ENCODE peak calls at places on chromosomes 1 and 21, in four cellular contexts. D is pancreas, W is right cardiac atrium, K is tibial artery. C is an unnamed sample.

GRCh38 chr1:5455056-5455455 is 537.2 kb downstream of the NPHP4 start:
- DNase-seq in W (no peak), D (no peak), K (no peak), C (no peak)

GRCh38 chr1:240492832-240493440 is 119.0 kb downstream of the GREM2 start:
- DNase-seq in W (no peak), K (no peak), D (peak), C (peak)

GRCh38 chr1:180921891-180922636 is 9.4 kb downstream of the KIAA1614 start:
- DNase-seq in K (no peak), W (no peak), D (no peak), C (no peak)

GRCh38 chr1:228350831-228351781 is 55.5 kb downstream of the TRIM11 start:
- DNase-seq in W (peak), D (peak), K (peak), C (no peak)

GRCh38 chr1:62722796-62723195 is 34.6 kb upstream of the DOCK7 start:
- DNase-seq in D (no peak), K (no peak), W (no peak), C (no peak)

GRCh38 chr1:31524196-31524967 is 51.9 kb upstream of the TINAGL1 start:
- DNase-seq in W (no peak), K (peak), D (no peak), C (no peak)

GRCh38 chr1:76006234-76006633 is 68.3 kb upstream of the ST6GALNAC3 start:
- DNase-seq in K (no peak), D (no peak), W (no peak), C (no peak)

GRCh38 chr1:218459878-218460277 is 114.7 kb downstream of the TGFB2 start:
- DNase-seq in D (no peak), W (no peak), K (peak), C (peak)

GRCh38 chr1:109265741-109266330 is 16.5 kb downstream of the CELSR2 start:
- DNase-seq in W (no peak), K (no peak), D (no peak), C (no peak)

GRCh38 chr1:198788561-198789064 is 149.8 kb downstream of the PTPRC start:
- DNase-seq in K (no peak), W (no peak), D (no peak), C (no peak)

GRCh38 chr1:8818325-8818775 is 910 bp upstream of the RERE start:
- DNase-seq in W (no peak), D (no peak), K (no peak), C (no peak)

GRCh38 chr1:245604979-245605378 is 450.2 kb downstream of the KIF26B start:
- DNase-seq in K (no peak), W (no peak), D (no peak), C (no peak)

GRCh38 chr1:33826711-33827110 is 37.2 kb upstream of the HMGB4 start:
- DNase-seq in W (no peak), K (no peak), D (no peak), C (no peak)

GRCh38 chr21:43188712-43189151 is 19.9 kb downstream of the CRYAA start:
- DNase-seq in K (peak), W (peak), D (no peak), C (peak)

GRCh38 chr1:2446394-2446793 is 29.7 kb upstream of the PLCH2 start:
- DNase-seq in K (no peak), W (no peak), D (no peak), C (no peak)

GRCh38 chr1:64476251-64476952 is 6.5 kb downstream of the CACHD1 start:
- DNase-seq in K (no peak), W (no peak), D (no peak), C (no peak)

GRCh38 chr1:35715568-35716002 is 3.1 kb downstream of the C1orf216 start:
- DNase-seq in D (peak), K (peak), W (peak), C (peak)

GRCh38 chr1:77341195-77341594 is 59.4 kb downstream of the AK5 start:
- DNase-seq in D (no peak), W (no peak), K (no peak), C (no peak)

GRCh38 chr1:198937231-198938031 is 298.6 kb downstream of the PTPRC start:
- DNase-seq in D (no peak), K (no peak), W (peak), C (no peak)

GRCh38 chr21:28177008-28177603 is 815.6 kb downstream of the LTN1 start:
- DNase-seq in W (no peak), D (no peak), K (no peak), C (no peak)

GRCh38 chr1:63721531-63722189 is 52.2 kb upstream of the ROR1 start:
- DNase-seq in W (no peak), D (no peak), K (no peak), C (peak)

GRCh38 chr1:24828183-24828886 is 83.1 kb downstream of the CLIC4 start:
- DNase-seq in K (no peak), D (no peak), W (no peak), C (no peak)

GRCh38 chr1:67947114-67947513 is 103.3 kb downstream of the DIRAS3 start:
- DNase-seq in K (no peak), D (no peak), W (peak), C (peak)

GRCh38 chr1:184624051-184624450 is 130.6 kb downstream of the EDEM3 start:
- DNase-seq in W (no peak), K (no peak), D (no peak), C (no peak)

GRCh38 chr1:111730706-111731105 is 8.5 kb downstream of the INKA2 start:
- DNase-seq in D (no peak), K (no peak), W (no peak), C (no peak)

GRCh38 chr1:214296860-214297699 is 16.1 kb downstream of the SMYD2 start:
- DNase-seq in D (no peak), W (no peak), K (no peak), C (no peak)

GRCh38 chr1:19260211-19261138 is 8.9 kb downstream of the MRTO4 start:
- DNase-seq in D (no peak), W (no peak), K (no peak), C (no peak)

GRCh38 chr1:218585565-218586184 is 240.5 kb downstream of the TGFB2 start:
- DNase-seq in D (peak), K (peak), W (peak), C (no peak)

DNA sequence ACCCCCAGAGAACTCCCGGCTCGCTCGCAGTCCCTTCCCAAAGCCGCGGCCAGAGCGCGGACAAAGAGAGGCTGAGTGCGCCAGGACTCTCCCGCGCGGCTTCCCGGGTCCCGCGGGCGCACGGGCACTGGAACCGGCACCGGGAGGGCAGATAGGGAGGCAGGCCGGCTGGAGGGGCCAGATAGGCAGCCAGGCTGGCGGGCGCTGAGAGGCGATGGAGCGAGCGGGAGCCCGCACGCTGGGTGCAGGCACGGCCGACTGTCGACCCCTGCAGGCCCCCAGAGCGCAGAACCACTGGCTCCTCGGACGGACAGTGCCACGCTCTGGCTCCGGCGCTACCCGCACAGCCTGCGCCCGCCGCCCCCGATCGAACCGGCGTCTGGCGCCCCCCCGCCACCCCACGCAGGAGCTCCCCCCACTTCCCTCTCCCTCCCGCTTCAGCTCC is 634 bp downstream of the SLC6A9 start:
- DNase-seq in W (peak), K (no peak), D (peak), C (no peak)
- H3K4me3 ChIP-seq in W (peak), K (peak), D (peak), C (peak)

GRCh38 chr1:226001852-226002666 is 2.9 kb upstream of the SDE2 start:
- DNase-seq in W (peak), D (no peak), K (peak), C (peak)
- H3K4me3 ChIP-seq in W (no peak), D (no peak), K (no peak), C (no peak)

GRCh38 chr1:225653463-225654276 is 747 bp upstream of the ENAH start:
- DNase-seq in W (peak), D (peak), K (peak), C (peak)
- H3K4me3 ChIP-seq in W (peak), D (peak), K (peak), C (peak)

GRCh38 chr1:72938408-72938807 is 656.1 kb upstream of the NEGR1 start:
- DNase-seq in K (no peak), D (no peak), W (no peak), C (no peak)
- H3K4me3 ChIP-seq in K (no peak), D (no peak), W (no peak), C (no peak)

GRCh38 chr1:22896184-22896583 is 76.5 kb downstream of the LACTBL1 start:
- DNase-seq in D (no peak), W (no peak), K (no peak), C (no peak)

GRCh38 chr1:22889213-22889827 is 83.3 kb downstream of the LACTBL1 start:
- DNase-seq in K (no peak), D (no peak), W (no peak), C (no peak)

GRCh38 chr1:22895357-22895756 is 77.3 kb downstream of the LACTBL1 start:
- DNase-seq in D (no peak), K (no peak), W (no peak), C (no peak)

GRCh38 chr1:22892789-22893188 is 79.9 kb downstream of the LACTBL1 start:
- DNase-seq in W (no peak), D (no peak), K (no peak), C (no peak)

GRCh38 chr1:22893292-22893691 is 79.4 kb downstream of the LACTBL1 start:
- DNase-seq in K (no peak), W (no peak), D (no peak), C (no peak)
- H3K4me3 ChIP-seq in K (no peak), W (no peak), D (no peak), C (no peak)

GRCh38 chr1:20493839-20494608 is 8.0 kb upstream of the CAMK2N1 start:
- DNase-seq in W (peak), D (peak), K (peak), C (peak)
- H3K4me3 ChIP-seq in W (no peak), D (no peak), K (no peak), C (no peak)